ENCODE peak calls at places on chromosomes 12 and 14, in six cellular contexts. Y is CD8-positive, alpha-beta T cell; I is Peyer's patch; J is stomach; F is astrocyte; E is mammary epithelial cell. Q is an unnamed sample.

GRCh38 chr12:51592034-51592705 is 1.1 kb downstream of the SCN8A start:
- DNase-seq in Y (no peak), I (no peak), J (no peak), F (peak; percentile 81), E (no peak), Q (no peak)

GRCh38 chr14:92356677-92357076 is 33.7 kb downstream of the SLC24A4 start:
- DNase-seq in Y (no peak), I (no peak), J (no peak), F (no peak), E (no peak), Q (no peak)

GRCh38 chr14:68782091-68782981 is 10.5 kb downstream of the ZFP36L1 start:
- DNase-seq in Y (no peak), I (peak; percentile 56), J (peak; percentile 24), F (no peak), E (no peak), Q (peak; percentile 62)

GRCh38 chr12:47889040-47889439 is 15.8 kb downstream of the VDR start:
- DNase-seq in Y (no peak), I (no peak), J (no peak), F (no peak), E (no peak), Q (peak; percentile 55)

GRCh38 chr12:62625238-62625637 is 158.6 kb downstream of the MON2 start:
- DNase-seq in Y (no peak), I (no peak), J (peak; percentile 40), F (peak; percentile 64), E (no peak), Q (no peak)

GRCh38 chr12:106780010-106780625 is 5.6 kb downstream of the RIC8B start:
- DNase-seq in Y (no peak), I (no peak), J (no peak), F (no peak), E (peak; percentile 32), Q (no peak)

GRCh38 chr14:104305511-104306449 is 167.4 kb downstream of the KIF26A start:
- DNase-seq in Y (no peak), I (no peak), J (no peak), F (no peak), E (no peak), Q (no peak)

GRCh38 chr12:92389466-92389865 is 243.8 kb upstream of the BTG1 start:
- DNase-seq in Y (no peak), I (no peak), J (no peak), F (no peak), E (no peak), Q (no peak)

GRCh38 chr12:9869307-9870161 is at the start of gene CLEC2B:
- DNase-seq in Y (no peak), I (no peak), J (no peak), F (peak; percentile 76), E (peak; percentile 92), Q (peak; percentile 72)

GRCh38 chr12:19794116-19794515 is 354.8 kb downstream of the AEBP2 start:
- DNase-seq in Y (no peak), I (no peak), J (no peak), F (peak; percentile 79), E (no peak), Q (no peak)

GRCh38 chr12:16063728-16064127 is 152.6 kb downstream of the DERA start:
- DNase-seq in Y (no peak), I (no peak), J (no peak), F (peak; percentile 6), E (no peak), Q (no peak)

GRCh38 chr12:69991683-69992297 is 166.8 kb downstream of the MYRFL start:
- DNase-seq in Y (no peak), I (no peak), J (no peak), F (no peak), E (no peak), Q (no peak)

GRCh38 chr14:34711169-34711568 is 3.2 kb downstream of the CFL2 start:
- DNase-seq in Y (no peak), I (no peak), J (no peak), F (peak; percentile 91), E (peak; percentile 54), Q (no peak)

GRCh38 chr12:15364221-15365170 is 42.2 kb downstream of the PTPRO start:
- DNase-seq in Y (no peak), I (no peak), J (no peak), F (peak; percentile 73), E (peak; percentile 72), Q (no peak)

GRCh38 chr12:111093428-111094142 is 173.2 kb upstream of the MYL2 start:
- DNase-seq in Y (no peak), I (peak; percentile 53), J (no peak), F (no peak), E (no peak), Q (peak; percentile 8)

GRCh38 chr12:87813476-87814234 is 215.5 kb downstream of the C12orf50 start:
- DNase-seq in Y (no peak), I (no peak), J (no peak), F (peak; percentile 91), E (peak; percentile 82), Q (no peak)

GRCh38 chr12:104381721-104382480 is 74.8 kb upstream of the CHST11 start:
- DNase-seq in Y (peak; percentile 60), I (peak; percentile 76), J (peak; percentile 88), F (peak; percentile 49), E (peak; percentile 62), Q (peak; percentile 87)

GRCh38 chr14:105364100-105364708 is 34.1 kb upstream of the TEX22 start:
- DNase-seq in Y (peak; percentile 25), I (peak; percentile 31), J (peak; percentile 31), F (peak; percentile 61), E (peak; percentile 32), Q (peak; percentile 45)

GRCh38 chr14:98170580-98170979 is 1101.4 kb downstream of the BCL11B start:
- DNase-seq in Y (no peak), I (no peak), J (no peak), F (no peak), E (no peak), Q (no peak)

GRCh38 chr12:10739157-10740118 is 16.3 kb upstream of the YBX3 start:
- DNase-seq in Y (no peak), I (no peak), J (no peak), F (no peak), E (no peak), Q (no peak)

GRCh38 chr12:103956515-103957027 is 9.1 kb upstream of the TDG start:
- DNase-seq in Y (no peak), I (peak; percentile 19), J (no peak), F (peak; percentile 9), E (no peak), Q (no peak)

GRCh38 chr14:82445810-82446575 is 912.3 kb upstream of the SEL1L start:
- DNase-seq in Y (no peak), I (no peak), J (no peak), F (no peak), E (no peak), Q (no peak)

GRCh38 chr12:69687390-69687789 is 11.7 kb downstream of the BEST3 start:
- DNase-seq in Y (no peak), I (no peak), J (no peak), F (no peak), E (no peak), Q (no peak)

GRCh38 chr12:42969357-42969756 is 379.8 kb upstream of the PRICKLE1 start:
- DNase-seq in Y (no peak), I (no peak), J (no peak), F (no peak), E (no peak), Q (no peak)

GRCh38 chr12:75438052-75438754 is 42.4 kb upstream of the GLIPR1 start:
- DNase-seq in Y (no peak), I (no peak), J (no peak), F (no peak), E (peak; percentile 32), Q (no peak)

DNA sequence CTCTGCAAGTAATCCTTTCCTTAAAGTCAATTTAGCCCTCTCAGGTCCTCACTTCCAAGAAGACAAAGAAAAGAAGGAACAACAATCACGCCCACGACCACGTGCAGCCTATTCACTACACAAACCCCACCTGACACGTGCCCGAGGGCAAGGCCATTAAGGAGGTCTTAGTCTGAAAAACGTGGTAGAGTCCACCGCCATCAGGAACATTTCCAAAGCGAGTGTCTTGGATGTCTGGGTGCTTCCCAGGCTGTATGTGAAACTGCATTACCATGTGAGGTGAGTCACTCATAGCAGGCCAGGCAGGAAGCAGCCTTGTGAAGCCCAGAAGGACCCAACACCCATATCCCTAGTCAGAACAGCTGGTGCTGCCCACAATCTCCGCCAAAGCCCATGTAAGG is 3.2 kb upstream of the KRT79 start:
- DNase-seq in Y (no peak), I (no peak), J (no peak), F (peak; percentile 92), E (peak; percentile 61), Q (no peak)
- H3K27ac ChIP-seq in Y (no peak overlapping the region), I (no peak overlapping the region), J (no peak overlapping the region), F (peak overlapping the region; percentile 88), E (no peak overlapping the region), Q (no peak overlapping the region)

DNA sequence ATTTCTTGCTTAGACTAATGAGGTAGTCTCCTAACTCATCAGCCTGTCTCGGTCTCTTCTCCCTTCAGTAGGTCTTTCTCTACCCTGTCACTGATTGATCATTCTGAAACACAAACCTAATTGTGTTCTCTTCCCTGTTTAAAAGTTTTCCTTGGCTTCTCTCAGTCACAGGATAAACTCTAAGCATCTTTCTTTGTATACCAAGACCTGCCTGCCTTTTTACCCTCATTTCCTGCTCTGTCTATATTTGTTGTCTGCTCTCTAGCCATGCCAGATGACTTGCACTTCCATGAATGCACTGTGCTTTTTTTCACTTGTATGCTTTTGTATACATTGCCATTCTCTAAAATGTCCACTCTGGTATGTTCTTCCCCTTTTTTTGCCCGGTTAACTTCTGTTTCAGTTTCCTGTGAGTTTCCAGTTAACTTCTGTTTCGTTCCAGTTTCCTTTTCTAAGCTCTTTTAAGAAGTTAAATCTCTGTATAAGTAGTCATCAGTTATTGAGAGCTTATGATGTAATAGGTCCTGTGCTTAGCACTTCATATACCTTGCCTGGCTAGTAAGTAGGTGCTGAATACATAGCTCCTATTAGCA is 12.8 kb downstream of the DIP2B start:
- DNase-seq in Y (no peak), I (no peak), J (no peak), F (peak; percentile 65), E (no peak), Q (no peak)
- H3K4me3 ChIP-seq in Y (no peak overlapping the region), I (no peak overlapping the region), J (no peak overlapping the region), F (peak overlapping the region; percentile 32), E (no peak overlapping the region), Q (peak overlapping the region; percentile 69)

GRCh38 chr12:3816266-3816665 is 56.9 kb downstream of the PARP11 start:
- DNase-seq in Y (no peak), I (no peak), J (no peak), F (no peak), E (no peak), Q (no peak)
- H3K27ac ChIP-seq in Y (no peak overlapping the region), I (no peak overlapping the region), J (no peak overlapping the region), F (no peak overlapping the region), E (no peak overlapping the region), Q (no peak overlapping the region)

GRCh38 chr12:99721715-99722275 is 74.2 kb downstream of the GARIN6 start:
- DNase-seq in Y (no peak), I (no peak), J (no peak), F (no peak), E (no peak), Q (no peak)

DNA sequence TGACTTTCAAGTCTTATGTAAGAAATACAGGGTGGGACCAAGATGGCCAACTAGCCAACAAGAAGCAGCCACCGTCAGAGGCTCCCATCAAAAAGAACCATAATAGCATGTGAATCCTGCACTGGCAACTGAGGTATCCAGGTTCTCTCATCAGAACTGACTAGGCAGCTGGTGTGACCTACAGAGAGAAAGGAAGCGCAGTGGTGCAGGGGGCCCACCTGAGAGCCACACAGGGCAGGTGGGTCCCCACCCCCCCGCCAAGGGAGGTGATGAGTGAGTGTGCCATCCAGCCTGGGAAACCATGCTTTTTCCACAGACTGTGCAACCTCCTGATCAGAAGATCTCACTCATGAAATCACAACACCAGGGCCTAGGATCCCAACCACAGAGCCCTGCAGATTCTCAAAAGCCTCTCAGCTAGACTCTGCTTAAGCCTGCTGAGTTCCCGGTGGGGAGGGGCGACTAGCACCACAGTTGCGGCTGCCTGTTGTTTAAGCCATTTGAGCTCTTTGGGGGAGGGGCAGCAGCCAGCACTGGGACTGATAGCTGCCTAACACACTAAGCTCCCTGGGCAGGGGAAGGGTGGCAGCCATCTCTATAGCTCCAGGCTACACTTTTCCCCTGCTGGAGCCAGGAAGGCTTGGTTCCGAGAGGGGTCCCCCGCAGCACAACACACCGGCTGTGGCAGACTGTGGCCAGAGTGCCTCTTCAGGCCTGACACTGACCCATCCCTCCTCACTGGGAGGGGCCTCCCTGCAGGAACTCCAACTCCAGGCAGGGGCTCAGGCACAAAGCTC is 75.3 kb downstream of the GARIN6 start:
- DNase-seq in Y (no peak), I (no peak), J (no peak), F (no peak), E (no peak), Q (no peak)
- H3K4me3 ChIP-seq in Y (no peak overlapping the region), I (no peak overlapping the region), J (no peak overlapping the region), F (no peak overlapping the region), E (no peak overlapping the region), Q (no peak overlapping the region)